ENCODE peak calls at places on chromosomes 12 and 14, in seven cellular contexts. R is AG04449, Y is PC-3, S is endothelial cell of umbilical vein, H is HCT116, W is fibroblast of mammary gland, T is suprapubic skin. K is an unnamed sample.

GRCh38 chr12:16583991-16584745 is 21.8 kb downstream of the LMO3 start:
- DNase-seq in T (no peak), H (no peak), S (no peak), R (no peak), Y (peak; percentile 73), W (peak; percentile 37), K (peak; percentile 46)

GRCh38 chr14:23610090-23610814 is 25.9 kb upstream of the DHRS2 start:
- DNase-seq in W (no peak), T (no peak), H (no peak), S (no peak), Y (no peak), R (no peak), K (no peak)

GRCh38 chr14:105195533-105196227 is 14.6 kb upstream of the NUDT14 start:
- DNase-seq in R (no peak), W (no peak), Y (no peak), S (peak; percentile 57), T (no peak), H (no peak), K (no peak)

GRCh38 chr12:54340845-54341244 is 15.9 kb downstream of the COPZ1 start:
- DNase-seq in H (no peak), S (no peak), Y (no peak), T (no peak), W (no peak), R (no peak), K (no peak)

GRCh38 chr12:109261087-109261486 is 48.0 kb downstream of the FOXN4 start:
- DNase-seq in T (no peak), H (no peak), Y (no peak), S (no peak), W (no peak), R (no peak), K (no peak)

GRCh38 chr12:132138941-132139871 is 4.9 kb downstream of the DDX51 start:
- DNase-seq in Y (no peak), R (no peak), T (no peak), W (no peak), S (no peak), H (no peak), K (no peak)

GRCh38 chr12:121917950-121918678 is at the start of gene CFAP251:
- DNase-seq in Y (peak; percentile 30), S (peak; percentile 81), W (no peak), H (peak; percentile 85), R (peak; percentile 21), T (peak; percentile 98), K (peak; percentile 70)

GRCh38 chr14:105250986-105251385 is 2.7 kb downstream of the BTBD6 start:
- DNase-seq in R (no peak), S (no peak), T (no peak), Y (no peak), W (no peak), H (no peak), K (no peak)

GRCh38 chr14:90820958-90821357 is 4.7 kb upstream of the TTC7B start:
- DNase-seq in H (no peak), W (peak; percentile 55), Y (peak; percentile 66), T (no peak), S (no peak), R (no peak), K (peak; percentile 50)

GRCh38 chr12:65593206-65593833 is 231.0 kb upstream of the HMGA2 start:
- DNase-seq in W (no peak), S (no peak), T (no peak), R (no peak), H (no peak), Y (peak; percentile 80), K (no peak)

GRCh38 chr12:12992418-12993175 is 7.5 kb downstream of the HEBP1 start:
- DNase-seq in S (peak; percentile 53), W (peak; percentile 94), Y (no peak), T (no peak), R (peak; percentile 90), H (no peak), K (peak; percentile 89)

GRCh38 chr12:104467346-104467837 is 10.6 kb downstream of the CHST11 start:
- DNase-seq in T (no peak), H (no peak), Y (no peak), R (no peak), S (no peak), W (no peak), K (no peak)

GRCh38 chr14:36021926-36022325 is 154.6 kb downstream of the PTCSC3 start:
- DNase-seq in H (no peak), T (no peak), R (no peak), Y (no peak), S (no peak), W (no peak), K (no peak)

GRCh38 chr12:124524231-124524925 is 43.0 kb downstream of the NCOR2 start:
- DNase-seq in W (peak; percentile 87), R (no peak), H (no peak), S (peak; percentile 35), Y (peak; percentile 57), T (peak; percentile 72), K (peak; percentile 77)

GRCh38 chr12:76595056-76595455 is 35.5 kb upstream of the OSBPL8 start:
- DNase-seq in H (no peak), W (peak; percentile 74), Y (no peak), T (no peak), R (no peak), S (no peak), K (no peak)

GRCh38 chr14:39576726-39577125 is 144.5 kb upstream of the FBXO33 start:
- DNase-seq in S (no peak), R (no peak), T (no peak), W (peak; percentile 61), H (no peak), Y (peak; percentile 39), K (peak; percentile 74)

GRCh38 chr14:105015242-105015641 is 5.6 kb downstream of the CDCA4 start:
- DNase-seq in R (no peak), H (no peak), S (peak; percentile 26), Y (no peak), T (peak; percentile 17), W (no peak), K (no peak)

GRCh38 chr14:104600141-104600643 is 4.4 kb downstream of the TMEM179 start:
- DNase-seq in Y (no peak), W (no peak), T (peak; percentile 50), R (no peak), H (no peak), S (no peak), K (no peak)

GRCh38 chr14:65333926-65334687 is 78.4 kb upstream of the FUT8 start:
- DNase-seq in W (peak; percentile 89), Y (no peak), R (peak; percentile 55), S (no peak), H (no peak), T (no peak), K (peak; percentile 59)

GRCh38 chr14:24441485-24441884 is 1.1 kb downstream of the SDR39U1 start:
- DNase-seq in R (no peak), H (no peak), T (no peak), S (no peak), Y (no peak), W (no peak), K (no peak)

GRCh38 chr12:118120579-118121363 is 15.2 kb upstream of the PEBP1 start:
- DNase-seq in T (peak; percentile 78), W (peak; percentile 67), Y (peak; percentile 78), H (no peak), R (no peak), S (peak; percentile 52), K (peak; percentile 65)
- TF ChIP-seq CTCF in T (no peak), W (peak; percentile 51), Y (peak; percentile 52), H (peak; percentile 52), R (peak; percentile 80), S (peak; percentile 67), K (peak; percentile 55)

DNA sequence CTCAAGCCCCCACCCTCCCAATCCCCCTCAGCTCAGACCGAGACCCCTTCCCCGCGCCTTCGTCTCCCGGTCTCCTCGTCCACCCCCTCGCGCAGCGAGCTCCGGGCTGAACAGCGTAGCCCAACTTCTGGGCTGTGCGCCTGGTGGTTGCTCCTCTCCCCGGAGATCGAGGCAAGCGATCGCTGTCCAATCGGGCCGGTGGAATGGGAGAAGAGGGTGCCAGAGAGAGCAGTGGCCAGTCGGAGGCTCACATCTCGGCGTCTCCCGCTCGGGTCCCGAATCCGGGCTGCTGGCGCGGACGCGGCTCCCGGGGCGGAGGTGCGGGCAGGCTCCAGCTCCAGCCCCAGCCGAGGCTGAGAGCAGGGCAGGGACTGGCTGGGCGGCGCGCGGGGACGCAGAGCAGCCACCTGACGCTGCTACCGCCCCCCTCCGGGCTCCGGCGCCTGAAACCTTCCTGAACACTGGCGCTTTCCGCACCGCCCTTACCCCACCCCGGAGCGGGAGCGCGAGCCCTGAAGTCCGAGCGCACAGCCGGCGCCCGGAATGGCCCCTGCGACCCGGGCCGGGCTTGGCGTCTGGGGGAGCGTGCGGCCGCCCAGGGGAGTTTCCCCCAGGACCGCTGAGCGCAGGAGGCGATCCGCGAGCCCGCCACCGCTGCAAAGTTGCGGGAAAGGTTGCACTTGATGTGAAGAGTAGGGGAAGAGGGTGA is 508 bp upstream of the KCNH5 start:
- DNase-seq in Y (no peak), T (no peak), H (no peak), R (no peak), S (no peak), W (peak; percentile 21), K (peak; percentile 39)
- H3K4me3 ChIP-seq in Y (peak overlapping the region; percentile 53), T (peak overlapping the region; percentile 39), H (no peak overlapping the region), R (peak overlapping the region; percentile 19), S (no peak overlapping the region), W (peak overlapping the region; percentile 22), K (peak overlapping the region; percentile 31)

GRCh38 chr12:120903382-120903817 is 758 bp downstream of the SPPL3 start:
- DNase-seq in Y (peak; percentile 42), R (no peak), S (peak; percentile 33), W (peak; percentile 29), H (no peak), T (peak; percentile 83), K (peak; percentile 9)
- TF ChIP-seq CTCF in Y (no peak), R (no peak), S (no peak), W (no peak), H (no peak), T (no peak), K (no peak)

GRCh38 chr12:50401383-50402155 is 884 bp downstream of the LARP4 start:
- DNase-seq in S (peak; percentile 71), W (peak; percentile 69), T (no peak), R (no peak), H (no peak), Y (peak; percentile 36), K (peak; percentile 43)

GRCh38 chr12:50400638-50401382 is at the start of gene LARP4:
- DNase-seq in T (peak; percentile 96), R (peak; percentile 50), Y (peak; percentile 97), W (peak; percentile 92), H (peak; percentile 93), S (peak; percentile 96), K (peak; percentile 96)

GRCh38 chr12:50402270-50403000 is 1.8 kb downstream of the LARP4 start:
- DNase-seq in T (no peak), R (no peak), W (no peak), H (no peak), Y (peak; percentile 34), S (peak; percentile 44), K (no peak)

GRCh38 chr12:50398931-50399330 is 1.8 kb upstream of the LARP4 start:
- DNase-seq in H (no peak), S (no peak), T (no peak), W (no peak), R (no peak), Y (no peak), K (no peak)

DNA sequence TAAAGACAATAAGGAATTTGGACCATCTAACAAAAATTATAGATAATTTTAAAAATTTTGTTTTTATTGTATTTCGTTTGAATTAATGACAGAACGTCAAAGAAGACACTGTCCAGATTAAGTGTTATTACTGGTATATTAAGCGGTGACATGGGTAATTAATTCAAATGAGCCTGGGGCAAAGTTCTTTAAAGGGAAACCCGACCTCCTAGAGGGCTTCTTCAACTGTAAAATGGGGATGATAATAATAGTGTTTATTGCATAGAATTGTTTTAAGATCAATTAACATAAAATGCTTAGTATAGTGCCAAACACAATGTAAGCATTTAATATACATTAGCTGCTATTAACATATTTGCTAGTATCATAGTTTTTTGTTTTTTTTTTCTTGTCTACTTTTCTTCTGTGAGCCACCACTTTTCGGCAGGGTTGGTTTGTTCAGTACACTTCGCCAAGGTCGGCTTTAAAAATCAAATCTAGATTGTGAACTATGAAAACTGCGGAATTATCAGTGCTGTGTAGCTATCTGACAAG is 514 bp upstream of the LARP4 start:
- DNase-seq in S (no peak), H (no peak), T (no peak), W (no peak), Y (peak; percentile 39), R (no peak), K (no peak)
- H3K4me3 ChIP-seq in S (peak overlapping the region; percentile 90), H (peak overlapping the region; percentile 97), T (peak overlapping the region; percentile 76), W (peak overlapping the region; percentile 96), Y (peak overlapping the region; percentile 95), R (peak overlapping the region; percentile 91), K (peak overlapping the region; percentile 95)

K was measured in astrocyte of the spinal cord.